ENCODE peak calls at places on chromosomes 13 and 19, in four cellular contexts. R is GM23248; S is lung; Z is CD8-positive, alpha-beta memory T cell. A is an unnamed sample.

GRCh38 chr19:12924621-12925310 is 5.7 kb upstream of the SYCE2 start:
- DNase-seq in R (no peak), S (no peak), Z (no peak), A (no peak)

GRCh38 chr19:12497032-12497431 is 12.4 kb upstream of the ZNF709 start:
- DNase-seq in R (no peak), S (no peak), Z (no peak), A (no peak)

GRCh38 chr13:99345345-99345744 is 38.1 kb upstream of the GPR183 start:
- DNase-seq in R (no peak), S (no peak), Z (no peak), A (no peak)

GRCh38 chr19:5664515-5664914 is 15.8 kb downstream of the MICOS13 start:
- DNase-seq in R (no peak), S (no peak), Z (no peak), A (no peak)

GRCh38 chr13:32726374-32727037 is 140.3 kb downstream of the PDS5B start:
- DNase-seq in R (peak; percentile 26), S (no peak), Z (no peak), A (no peak)

GRCh38 chr13:103953859-103954258 is 887.6 kb upstream of the SLC10A2 start:
- DNase-seq in R (no peak), S (no peak), Z (no peak), A (no peak)

GRCh38 chr13:23319915-23320224 is 113.6 kb downstream of the SACS start:
- DNase-seq in R (no peak), S (no peak), Z (no peak), A (no peak)

GRCh38 chr19:31461814-31462539 is 112.7 kb upstream of the TSHZ3 start:
- DNase-seq in R (peak; percentile 42), S (no peak), Z (no peak), A (no peak)

GRCh38 chr19:13277104-13277809 is 127.0 kb downstream of the IER2 start:
- DNase-seq in R (peak; percentile 81), S (peak; percentile 48), Z (peak; percentile 64), A (peak; percentile 71)

GRCh38 chr19:58399903-58400637 is 4.6 kb downstream of the RNF225 start:
- DNase-seq in R (peak; percentile 36), S (no peak), Z (no peak), A (no peak)

GRCh38 chr13:26698392-26699196 is 62.0 kb downstream of the GPR12 start:
- DNase-seq in R (peak; percentile 92), S (peak; percentile 84), Z (peak; percentile 81), A (peak; percentile 61)

GRCh38 chr13:49649244-49649962 is 21.1 kb downstream of the ARL11 start:
- DNase-seq in R (peak; percentile 52), S (no peak), Z (no peak), A (no peak)

GRCh38 chr13:101660711-101661110 is 208.2 kb downstream of the ITGBL1 start:
- DNase-seq in R (peak; percentile 26), S (no peak), Z (no peak), A (no peak)

GRCh38 chr19:40508739-40509260 is 42.0 kb downstream of the SPTBN4 start:
- DNase-seq in R (no peak), S (no peak), Z (no peak), A (no peak)

GRCh38 chr19:7851623-7852500 is 21.8 kb downstream of the EVI5L start:
- DNase-seq in R (no peak), S (no peak), Z (no peak), A (no peak)

DNA sequence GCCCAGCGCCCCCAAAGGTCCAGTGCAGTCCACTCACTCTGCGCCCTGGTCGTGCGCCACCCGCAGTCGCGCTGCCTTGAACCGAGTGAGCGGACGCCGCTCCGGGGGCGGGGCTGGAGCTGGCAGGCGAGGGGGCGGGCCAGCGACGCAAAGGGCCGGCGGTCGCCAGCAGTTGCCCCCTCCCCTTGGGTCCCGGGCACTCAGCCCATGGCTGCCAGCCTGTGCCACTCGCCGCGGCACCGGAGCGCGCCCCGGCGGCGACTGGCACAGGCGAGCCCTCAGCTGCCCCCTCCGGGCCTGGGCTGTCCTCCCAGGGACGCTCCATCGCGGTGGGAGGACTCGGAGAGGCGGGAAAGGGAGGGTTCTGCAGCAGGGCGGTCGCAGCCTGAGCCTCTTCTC is at the start of gene S1PR5:
- DNase-seq in R (peak; percentile 54), S (no peak), Z (peak; percentile 53), A (no peak)
- H3K27me3 ChIP-seq in R (peaks cover 12% of the 10 kb centered on the region), S (peaks cover 19% of the 10 kb centered on the region), Z (peaks cover 29% of the 10 kb centered on the region), A (no peaks in the 10 kb centered on the region)

GRCh38 chr13:110314516-110315245 is 7.6 kb downstream of the COL4A2 start:
- DNase-seq in R (no peak), S (no peak), Z (no peak), A (no peak)
- H3K4me1 ChIP-seq in R (peaks cover 19% of the 10 kb centered on the region), S (peaks cover 38% of the 10 kb centered on the region), Z (no peaks in the 10 kb centered on the region), A (no peaks in the 10 kb centered on the region)

DNA sequence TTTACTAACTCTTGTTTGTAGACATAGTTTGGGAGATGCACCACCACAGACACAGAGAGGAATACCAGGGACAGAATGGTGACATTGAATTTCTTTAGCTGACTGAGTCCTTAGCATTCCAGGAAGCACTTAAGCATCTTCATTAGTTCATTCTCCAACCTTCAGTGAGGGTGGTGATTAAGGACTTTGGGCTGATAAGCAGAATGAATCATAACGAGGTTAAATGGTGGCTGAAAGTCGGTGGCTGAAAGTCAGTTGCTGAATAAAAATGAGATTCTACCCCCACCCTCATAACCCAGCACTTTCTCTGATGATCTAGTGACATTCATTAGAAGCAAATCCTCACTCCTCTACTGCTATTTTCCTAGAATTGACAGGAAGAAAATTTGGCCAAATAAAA is 10.6 kb downstream of the PCDH8 start:
- DNase-seq in R (no peak), S (no peak), Z (no peak), A (no peak)
- H3K27me3 ChIP-seq in R (no peaks in the 10 kb centered on the region), S (no peaks in the 10 kb centered on the region), Z (no peaks in the 10 kb centered on the region), A (peaks cover 14% of the 10 kb centered on the region)

DNA sequence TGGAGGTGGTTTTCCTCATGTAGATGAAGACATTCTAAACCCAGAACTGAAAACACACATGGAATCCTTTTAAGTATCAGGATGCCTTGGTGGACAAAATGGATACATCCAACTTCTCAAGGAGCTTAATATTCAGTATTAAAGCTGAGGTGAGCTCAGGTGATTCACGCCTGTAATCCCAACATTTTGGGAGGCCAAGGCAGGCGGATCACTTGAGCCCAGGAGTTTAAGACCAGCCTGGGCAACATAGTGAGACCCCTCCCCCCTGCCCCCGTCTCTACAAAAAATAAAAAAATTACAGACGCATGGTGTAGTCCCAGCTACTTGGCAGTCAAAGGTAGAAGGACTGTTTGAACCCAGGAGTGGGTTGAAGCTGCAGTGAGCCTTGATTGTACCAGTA is 28.8 kb downstream of the DPRX start:
- DNase-seq in R (no peak), S (no peak), Z (no peak), A (no peak)
- H3K4me1 ChIP-seq in R (no peaks in the 10 kb centered on the region), S (no peaks in the 10 kb centered on the region), Z (no peaks in the 10 kb centered on the region), A (no peaks in the 10 kb centered on the region)

DNA sequence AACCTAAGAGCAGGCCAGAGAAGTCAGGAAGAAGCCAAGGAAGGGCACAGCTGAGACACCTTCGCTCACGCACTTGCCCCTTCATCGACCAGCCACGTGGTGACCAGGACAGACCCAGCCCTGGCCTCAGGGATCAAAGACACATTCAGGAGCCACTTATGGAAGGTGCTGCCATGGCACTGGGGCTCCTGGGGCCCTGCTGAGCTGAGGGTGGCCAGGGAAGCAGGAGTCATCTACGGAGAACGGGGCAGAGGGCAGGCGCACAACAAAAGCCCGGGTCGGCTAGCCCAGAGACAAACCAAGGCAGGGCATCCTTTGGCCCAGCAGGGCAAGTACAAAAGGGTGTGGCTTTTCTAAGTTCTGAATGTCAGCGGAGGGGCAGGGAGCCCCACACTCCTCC is 2.3 kb downstream of the PLPP2 start:
- DNase-seq in R (no peak), S (no peak), Z (no peak), A (no peak)
- H3K27me3 ChIP-seq in R (peaks cover 13% of the 10 kb centered on the region), S (no peaks in the 10 kb centered on the region), Z (peaks cover 13% of the 10 kb centered on the region), A (no peaks in the 10 kb centered on the region)

GRCh38 chr19:45509692-45510015 is 2.4 kb downstream of the VASP start:
- DNase-seq in R (no peak), S (no peak), Z (no peak), A (no peak)
- H3K4me1 ChIP-seq in R (peaks cover 15% of the 10 kb centered on the region), S (peaks cover 11% of the 10 kb centered on the region), Z (peaks cover 52% of the 10 kb centered on the region), A (peaks cover 10% of the 10 kb centered on the region)

GRCh38 chr13:85659493-85659892 is 139.7 kb downstream of the SLITRK6 start:
- DNase-seq in R (no peak), S (no peak), Z (no peak), A (no peak)
- H3K27me3 ChIP-seq in R (no peaks in the 10 kb centered on the region), S (no peaks in the 10 kb centered on the region), Z (no peaks in the 10 kb centered on the region), A (no peaks in the 10 kb centered on the region)

A was measured in HAP-1.